ENCODE peak calls at places on chromosomes 13 and 19, in seven cellular contexts. I is GM20000, S is neural crest cell, C is omental fat pad, T is spleen, K is body of pancreas, V is HFF-Myc. G is an unnamed sample.

GRCh38 chr19:31300406-31300805 is 48.8 kb downstream of the TSHZ3 start:
- DNase-seq in C (no peak), I (no peak), K (no peak), T (peak; percentile 46), S (no peak), V (no peak), G (no peak)

GRCh38 chr19:50478901-50479715 is 2.5 kb upstream of the GARIN5A start:
- DNase-seq in K (no peak), I (no peak), T (peak; percentile 58), V (no peak), S (no peak), C (no peak), G (no peak)

GRCh38 chr13:57813641-57814040 is 182.1 kb downstream of the PCDH17 start:
- DNase-seq in I (no peak), V (no peak), S (no peak), C (no peak), T (no peak), K (no peak), G (no peak)

GRCh38 chr19:33459220-33459619 is 62.4 kb downstream of the PEPD start:
- DNase-seq in I (no peak), V (no peak), T (peak; percentile 19), K (no peak), S (no peak), C (no peak), G (no peak)

GRCh38 chr13:104683789-104684188 is 1617.6 kb upstream of the SLC10A2 start:
- DNase-seq in S (no peak), C (no peak), K (no peak), V (no peak), I (no peak), T (no peak), G (no peak)

GRCh38 chr19:13819242-13819641 is 24.0 kb downstream of the ZSWIM4 start:
- DNase-seq in V (no peak), C (no peak), I (no peak), S (no peak), T (no peak), K (no peak), G (no peak)

GRCh38 chr19:2168619-2169424 is 5.1 kb downstream of the DOT1L start:
- DNase-seq in K (peak; percentile 97), S (peak; percentile 58), C (peak; percentile 95), V (peak; percentile 76), I (peak; percentile 86), T (peak; percentile 96), G (peak; percentile 90)

GRCh38 chr19:55196803-55197202 is 12.5 kb downstream of the PTPRH start:
- DNase-seq in C (no peak), I (no peak), V (no peak), S (no peak), K (no peak), T (no peak), G (no peak)

GRCh38 chr13:113838711-113839201 is 25.1 kb downstream of the GAS6 start:
- DNase-seq in I (no peak), S (no peak), K (no peak), C (no peak), T (no peak), V (no peak), G (no peak)

GRCh38 chr19:3095375-3096191 is 1.4 kb downstream of the GNA11 start:
- DNase-seq in K (no peak), I (peak; percentile 62), C (no peak), T (peak; percentile 77), V (no peak), S (no peak), G (no peak)

GRCh38 chr19:11041966-11042627 is 47.2 kb upstream of the LDLR start:
- DNase-seq in S (no peak), K (peak; percentile 76), I (no peak), T (no peak), C (no peak), V (no peak), G (no peak)

GRCh38 chr19:46783670-46784069 is 4.7 kb downstream of the SLC1A5 start:
- DNase-seq in T (no peak), S (no peak), C (no peak), V (no peak), K (no peak), I (no peak), G (no peak)

GRCh38 chr19:32773126-32773525 is 53.6 kb downstream of the TDRD12 start:
- DNase-seq in V (no peak), C (no peak), T (no peak), K (no peak), I (no peak), S (no peak), G (no peak)

DNA sequence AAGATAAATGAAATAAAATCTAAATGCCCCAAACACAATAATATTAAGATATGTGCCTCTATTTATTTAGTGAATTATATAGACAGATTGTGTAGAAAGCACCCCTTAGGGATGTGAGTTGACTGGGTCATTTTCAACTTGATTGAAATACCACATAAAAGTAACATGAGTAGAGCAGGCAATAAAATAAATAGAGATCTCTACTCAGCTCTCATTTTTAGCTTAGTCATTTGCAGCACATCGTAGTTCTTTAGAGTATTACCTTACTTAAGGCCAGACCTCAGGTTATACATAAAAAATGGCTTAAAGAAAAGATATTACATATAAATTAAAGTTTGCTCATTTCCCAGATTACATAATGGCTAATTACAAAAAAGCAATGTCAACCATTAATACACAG is 1525.6 kb upstream of the PRR20A start:
- DNase-seq in T (no peak), S (no peak), K (no peak), C (no peak), I (no peak), V (no peak), G (no peak)
- TF ChIP-seq CTCF in T (no peak), S (no peak), K (no peak), C (no peak), I (no peak), V (no peak), G (no peak)

GRCh38 chr13:110832531-110832930 is 82.3 kb downstream of the ANKRD10 start:
- DNase-seq in C (no peak), K (no peak), T (no peak), I (no peak), V (no peak), S (no peak), G (no peak)

GRCh38 chr13:110836600-110836903 is 78.3 kb downstream of the ANKRD10 start:
- DNase-seq in S (no peak), T (no peak), V (no peak), C (no peak), I (no peak), K (no peak), G (no peak)

GRCh38 chr13:110835721-110836599 is 78.9 kb downstream of the ANKRD10 start:
- DNase-seq in S (no peak), K (no peak), I (no peak), C (no peak), T (no peak), V (no peak), G (no peak)

GRCh38 chr13:110832205-110832479 is 82.7 kb downstream of the ANKRD10 start:
- DNase-seq in K (no peak), V (no peak), I (no peak), C (no peak), T (no peak), S (no peak), G (no peak)

DNA sequence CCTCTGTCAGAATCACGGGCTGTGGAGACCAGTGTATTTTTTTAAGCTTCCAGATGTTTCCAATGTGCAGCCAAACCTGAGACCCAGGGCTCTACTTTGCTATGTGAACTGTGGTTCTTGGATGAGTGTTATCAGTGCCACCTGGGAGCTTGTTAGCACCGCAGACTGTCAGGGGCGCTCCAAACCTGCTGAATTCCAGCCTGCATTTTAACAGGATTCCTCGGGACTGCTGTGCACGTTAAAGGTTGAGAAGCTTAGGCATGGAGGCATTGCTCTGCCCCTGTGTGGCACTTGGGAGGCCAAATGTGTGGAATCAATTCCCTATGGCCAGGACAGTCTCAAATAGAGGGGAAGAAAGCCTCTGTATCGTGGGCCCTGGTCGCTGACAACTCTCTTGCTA is 80.3 kb downstream of the ANKRD10 start:
- DNase-seq in T (no peak), K (no peak), C (no peak), I (no peak), V (no peak), S (no peak), G (no peak)
- TF ChIP-seq CTCF in T (no peak), K (no peak), C (no peak), I (no peak), V (no peak), S (no peak), G (no peak)

GRCh38 chr19:57903298-57904174 is 12.9 kb downstream of the ZNF417 start:
- DNase-seq in T (no peak), K (no peak), S (no peak), V (no peak), C (no peak), I (no peak), G (peak; percentile 35)
- TF ChIP-seq CTCF in T (peak; percentile 38), K (peak; percentile 45), S (peak; percentile 72), V (peak; percentile 43), C (no peak), I (peak; percentile 10), G (peak; percentile 59)

GRCh38 chr19:8324186-8325050 is 3.1 kb downstream of the RPS28 start:
- DNase-seq in I (no peak), V (no peak), K (no peak), S (no peak), T (no peak), C (no peak), G (no peak)
- TF ChIP-seq CTCF in I (no peak), V (no peak), K (no peak), S (no peak), T (no peak), C (no peak), G (no peak)

GRCh38 chr19:16185123-16185924 is at the start of gene FAM32A:
- DNase-seq in T (peak; percentile 99), V (peak; percentile 98), C (peak; percentile 95), S (peak; percentile 95), K (peak; percentile 100), I (peak; percentile 96), G (peak; percentile 95)
- TF ChIP-seq CTCF in T (peak; percentile 56), V (peak; percentile 13), C (no peak), S (peak; percentile 61), K (peak; percentile 37), I (peak; percentile 24), G (peak; percentile 10)

GRCh38 chr19:45589768-45590167 is 5.2 kb upstream of the OPA3 start:
- DNase-seq in K (no peak), S (no peak), V (no peak), I (no peak), C (no peak), T (no peak), G (no peak)

GRCh38 chr19:45585158-45585577 is 566 bp upstream of the OPA3 start:
- DNase-seq in V (no peak), S (no peak), T (no peak), K (no peak), C (no peak), I (no peak), G (no peak)

GRCh38 chr19:45581576-45581975 is 3.0 kb downstream of the OPA3 start:
- DNase-seq in V (no peak), K (no peak), I (no peak), C (no peak), S (no peak), T (no peak), G (no peak)

GRCh38 chr19:45587873-45588272 is 3.3 kb upstream of the OPA3 start:
- DNase-seq in T (no peak), V (no peak), S (no peak), C (no peak), K (no peak), I (no peak), G (no peak)

GRCh38 chr19:45584332-45585157 is at the start of gene OPA3:
- DNase-seq in S (peak; percentile 95), I (peak; percentile 98), C (peak; percentile 98), V (peak; percentile 100), T (peak; percentile 100), K (peak; percentile 100), G (peak; percentile 99)
- TF ChIP-seq CTCF in S (peak; percentile 58), I (peak; percentile 10), C (no peak), V (no peak), T (peak; percentile 25), K (no peak), G (no peak)